ENCODE peak calls at places on chromosome 6, in five cellular contexts. P, H, S, W and I are unnamed samples.

GRCh38 chr6:35365599-35366596 is 23.5 kb downstream of the PPARD start:
- DNase-seq in P (no peak), H (no peak), S (no peak), W (no peak), I (no peak)

GRCh38 chr6:150175611-150176151 is 32.8 kb downstream of the PPP1R14C start:
- DNase-seq in P (no peak), H (no peak), S (no peak), W (no peak), I (no peak)

GRCh38 chr6:815348-815738 is 122.4 kb upstream of the EXOC2 start:
- DNase-seq in P (no peak), H (no peak), S (no peak), W (no peak), I (no peak)

GRCh38 chr6:145882121-145882531 is 67.5 kb upstream of the FBXO30 start:
- DNase-seq in P (no peak), H (no peak), S (peak), W (no peak), I (no peak)

GRCh38 chr6:107706516-107706915 is 117.6 kb downstream of the SCML4 start:
- DNase-seq in P (no peak), H (no peak), S (no peak), W (no peak), I (no peak)

GRCh38 chr6:166520905-166521834 is 65.3 kb downstream of the RAMACL start:
- DNase-seq in P (no peak), H (no peak), S (peak), W (no peak), I (no peak)

GRCh38 chr6:40587240-40588069 is at the start of gene LRFN2:
- DNase-seq in P (peak), H (peak), S (peak), W (no peak), I (no peak)

GRCh38 chr6:63347599-63347998 is 27.8 kb upstream of the LGSN start:
- DNase-seq in P (no peak), H (no peak), S (peak), W (no peak), I (no peak)

GRCh38 chr6:104859225-104860146 is at the start of gene HACE1:
- DNase-seq in P (peak), H (peak), S (peak), W (peak), I (peak)

GRCh38 chr6:4970739-4971395 is 33.0 kb downstream of the RPP40 start:
- DNase-seq in P (no peak), H (no peak), S (no peak), W (no peak), I (no peak)

DNA sequence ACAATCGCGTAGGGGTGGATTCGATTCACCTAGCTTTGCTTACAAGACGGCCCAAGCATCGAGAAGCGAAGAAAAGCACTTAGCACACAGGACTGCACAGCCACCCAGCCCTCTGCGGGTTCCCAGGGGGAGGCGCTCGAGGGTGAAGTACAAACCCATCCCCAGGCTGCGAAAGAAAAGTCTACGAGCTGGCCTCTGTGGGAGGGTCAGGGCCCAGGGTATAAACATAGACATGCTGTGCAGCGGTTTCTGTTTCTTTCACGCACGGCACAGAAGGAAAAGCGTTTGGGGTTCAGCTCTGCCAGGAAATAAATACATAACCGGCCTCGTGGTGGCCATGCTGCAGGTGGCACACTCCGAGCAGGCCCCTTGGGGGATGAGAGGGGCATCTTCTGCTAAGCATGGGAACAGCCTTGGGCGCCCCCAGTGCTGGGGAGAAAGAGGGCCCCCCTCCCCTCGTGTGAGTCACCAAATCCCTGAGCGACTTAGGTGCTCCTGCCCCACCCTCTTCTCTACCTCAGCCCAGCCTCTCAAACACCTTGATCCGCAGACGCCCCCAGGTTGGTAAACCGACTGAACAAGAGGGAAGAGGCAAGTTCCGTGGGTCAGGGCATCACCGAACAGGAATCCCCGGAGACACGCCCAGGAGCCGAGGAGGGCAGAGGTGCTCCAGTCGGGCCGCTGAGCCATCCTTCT is 91.6 kb upstream of the RIPOR2 start:
- DNase-seq in P (peak), H (no peak), S (no peak), W (no peak), I (no peak)
- TF ChIP-seq CTCF in P (peak), H (no peak), S (no peak), W (no peak), I (no peak)

GRCh38 chr6:49799090-49799489 is 12.0 kb upstream of the PGK2 start:
- DNase-seq in P (no peak), H (no peak), S (no peak), W (no peak), I (no peak)
- TF ChIP-seq CTCF in P (no peak), H (no peak), S (no peak), W (no peak), I (no peak)

DNA sequence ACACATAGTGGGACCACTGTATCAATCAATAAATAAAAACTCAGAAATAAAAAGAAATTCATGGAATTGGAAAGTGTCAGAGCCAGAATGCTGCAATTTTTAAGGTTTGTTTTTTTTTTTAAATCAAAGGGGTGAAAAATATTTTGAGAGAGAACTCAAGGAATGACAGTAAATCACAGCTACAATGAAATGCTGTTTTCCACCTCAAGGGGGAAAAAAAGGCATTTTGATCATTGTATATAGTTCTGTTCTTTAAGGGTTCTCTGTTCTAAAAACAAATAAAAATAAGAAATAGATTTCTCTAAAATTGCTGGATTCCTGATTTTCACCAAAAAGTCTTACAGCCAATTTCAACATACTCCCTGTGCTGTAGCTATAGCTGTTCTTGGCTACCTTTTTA is 24.5 kb downstream of the FAXC start:
- DNase-seq in P (no peak), H (no peak), S (no peak), W (no peak), I (no peak)
- TF ChIP-seq CTCF in P (no peak), H (no peak), S (no peak), W (no peak), I (peak)

DNA sequence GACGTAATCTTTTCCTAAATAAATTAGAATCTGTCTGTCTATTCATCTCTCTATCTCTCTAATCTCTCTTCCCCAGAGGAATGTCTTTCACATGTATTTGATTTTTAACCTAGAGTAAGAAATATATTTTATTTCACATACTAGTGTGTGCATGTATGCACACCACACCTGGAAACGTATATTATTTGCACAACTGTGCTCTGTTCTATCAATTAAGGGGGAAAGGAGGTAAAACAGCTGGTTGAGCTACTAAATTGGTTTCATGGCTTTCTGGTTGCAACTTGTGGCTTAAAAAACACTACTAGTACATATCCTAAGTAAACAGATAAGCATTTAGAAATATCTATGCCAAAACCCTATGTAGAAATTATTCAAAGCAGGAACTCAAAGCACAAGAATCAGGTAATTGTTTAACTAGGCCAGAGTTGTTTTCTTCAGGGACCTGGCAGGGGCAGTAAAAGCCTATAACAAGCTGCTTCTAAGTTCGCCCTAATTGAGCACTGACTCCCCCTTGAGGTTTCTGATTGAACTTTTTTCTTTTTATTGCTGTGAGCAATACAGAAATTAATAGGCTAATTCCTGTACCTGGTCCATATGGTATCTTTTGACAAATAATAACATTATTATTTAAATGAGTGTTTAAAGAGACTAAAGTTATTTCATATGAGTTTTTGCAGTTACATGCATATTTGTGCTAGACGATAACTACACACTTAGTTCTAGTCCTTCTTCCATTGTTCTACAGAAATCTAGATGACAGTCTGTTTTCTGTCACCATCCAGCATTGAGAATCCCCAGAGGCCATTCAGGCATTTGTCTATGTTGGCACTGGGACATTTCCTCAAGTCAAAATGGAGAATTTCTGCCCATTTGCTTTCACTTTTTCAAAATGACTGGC is 88.6 kb downstream of the MCHR2 start:
- DNase-seq in P (no peak), H (no peak), S (peak), W (no peak), I (no peak)
- TF ChIP-seq CTCF in P (peak), H (peak), S (peak), W (no peak), I (peak)

DNA sequence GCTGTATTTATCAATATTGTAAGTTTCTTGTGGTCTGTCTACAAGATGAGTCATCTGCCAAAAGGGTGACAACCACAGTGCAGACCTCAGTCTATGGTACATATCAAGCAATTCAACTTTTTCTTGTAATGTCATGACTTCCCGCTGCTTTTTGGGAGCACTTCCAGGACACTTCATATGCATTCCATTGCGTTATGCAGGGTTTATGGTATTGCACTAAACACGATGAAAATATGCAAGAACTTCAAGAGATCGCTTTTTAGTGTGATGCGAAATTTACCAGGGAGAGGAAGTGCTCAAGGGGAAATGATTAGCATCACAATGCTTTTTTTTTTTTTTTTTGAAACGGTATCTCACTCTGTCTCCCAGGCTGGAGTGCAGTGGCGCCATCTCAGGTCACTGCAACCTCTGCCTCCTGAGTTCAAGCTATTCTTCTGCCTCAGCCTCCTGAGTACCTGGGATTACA is 166.5 kb downstream of the TFAP2A start:
- DNase-seq in P (no peak), H (no peak), S (peak), W (no peak), I (no peak)
- TF ChIP-seq CTCF in P (no peak), H (no peak), S (no peak), W (no peak), I (peak)

DNA sequence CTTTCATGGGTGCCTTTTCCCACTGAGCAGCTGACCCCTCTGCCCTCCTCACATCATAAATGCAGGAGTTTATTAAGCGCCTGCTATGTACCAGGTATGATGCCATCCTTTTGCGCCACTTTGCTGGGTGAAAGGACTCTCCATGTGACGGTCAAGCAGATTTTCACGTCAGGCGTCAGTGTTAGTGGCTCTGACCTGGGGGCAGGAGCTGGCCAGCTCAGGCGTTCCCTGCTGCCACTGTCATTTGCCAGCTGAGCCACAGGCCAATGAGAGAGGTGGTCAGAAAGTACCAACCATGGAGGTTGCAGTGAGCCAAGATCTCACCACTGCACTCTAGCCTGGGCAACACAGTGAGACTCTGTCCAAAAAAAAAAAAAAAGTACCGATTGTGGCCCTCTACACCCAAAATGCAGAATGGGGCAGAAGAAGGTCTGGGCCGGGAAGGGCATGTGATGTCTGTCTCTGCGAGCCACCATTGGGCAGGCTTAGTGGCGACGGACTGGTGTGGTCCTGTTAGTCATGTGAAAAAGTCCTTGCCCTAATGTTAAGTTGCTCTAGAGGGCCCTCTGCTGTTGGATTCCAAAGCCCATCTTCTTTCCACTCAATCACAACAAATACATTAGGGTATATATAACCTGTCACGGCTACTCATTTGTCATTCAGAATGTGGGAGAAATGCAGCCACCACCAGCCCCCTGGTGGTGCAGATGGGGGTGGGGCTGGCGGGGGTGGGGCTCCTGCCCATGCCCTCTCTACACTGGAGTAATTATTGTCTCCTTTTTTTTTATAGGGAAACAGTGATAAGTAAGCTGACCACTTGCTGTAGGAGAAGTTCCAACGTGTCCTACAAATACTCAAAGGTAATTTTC is 18.4 kb upstream of the SLC22A1 start:
- DNase-seq in P (no peak), H (no peak), S (peak), W (no peak), I (no peak)
- TF ChIP-seq CTCF in P (peak), H (peak), S (peak), W (no peak), I (peak)